ENCODE peak calls at places on chromosomes 12 and 14, in ten cellular contexts. L, O, M, T, K, Z, U, B, P and C are unnamed samples.

GRCh38 chr12:110661337-110661972 is 27.5 kb downstream of the HVCN1 start:
- DNase-seq in L (no peak), O (no peak), M (no peak), T (no peak), K (no peak), Z (peak; percentile 33), U (no peak), B (no peak), P (no peak), C (no peak)

GRCh38 chr12:109734219-109735000 is 20.8 kb downstream of the FAM222A start:
- DNase-seq in L (peak; percentile 61), O (no peak), M (no peak), T (peak; percentile 19), K (peak; percentile 69), Z (no peak), U (no peak), B (peak; percentile 37), P (peak; percentile 84), C (peak; percentile 26)

GRCh38 chr12:108318472-108319275 is 20.4 kb downstream of the CMKLR1 start:
- DNase-seq in L (no peak), O (no peak), M (no peak), T (no peak), K (no peak), Z (no peak), U (no peak), B (no peak), P (no peak), C (no peak)

GRCh38 chr12:131280426-131280825 is 326.7 kb downstream of the ADGRD1 start:
- DNase-seq in L (peak; percentile 39), O (no peak), M (no peak), T (no peak), K (no peak), Z (no peak), U (no peak), B (peak; percentile 6), P (no peak), C (no peak)

GRCh38 chr14:64698899-64699298 is 5.3 kb upstream of the PLEKHG3 start:
- DNase-seq in L (no peak), O (no peak), M (no peak), T (no peak), K (no peak), Z (no peak), U (no peak), B (no peak), P (no peak), C (no peak)

GRCh38 chr12:60935981-60936761 is 1324.0 kb upstream of the USP15 start:
- DNase-seq in L (no peak), O (no peak), M (no peak), T (peak; percentile 19), K (no peak), Z (no peak), U (no peak), B (no peak), P (peak; percentile 48), C (no peak)

GRCh38 chr14:29616922-29617321 is 310.7 kb downstream of the PRKD1 start:
- DNase-seq in L (no peak), O (no peak), M (no peak), T (no peak), K (no peak), Z (no peak), U (no peak), B (no peak), P (no peak), C (no peak)

GRCh38 chr12:97984951-97985350 is 522.3 kb downstream of the RMST start:
- DNase-seq in L (no peak), O (no peak), M (no peak), T (no peak), K (no peak), Z (no peak), U (no peak), B (no peak), P (no peak), C (no peak)

GRCh38 chr14:103568952-103569351 is 6.2 kb downstream of the COA8 start:
- DNase-seq in L (no peak), O (no peak), M (no peak), T (no peak), K (no peak), Z (no peak), U (no peak), B (no peak), P (no peak), C (no peak)

GRCh38 chr12:57522887-57523705 is 472 bp downstream of the MBD6 start:
- DNase-seq in L (peak; percentile 86), O (peak; percentile 70), M (no peak), T (peak; percentile 88), K (peak; percentile 50), Z (peak; percentile 76), U (peak; percentile 56), B (peak; percentile 73), P (peak; percentile 82), C (no peak)

GRCh38 chr12:123929869-123930583 is 42.6 kb downstream of the CCDC92 start:
- DNase-seq in L (peak; percentile 33), O (no peak), M (no peak), T (no peak), K (no peak), Z (no peak), U (no peak), B (no peak), P (no peak), C (no peak)

GRCh38 chr12:113196996-113197395 is 11.5 kb downstream of the RITA1 start:
- DNase-seq in L (peak; percentile 75), O (peak; percentile 89), M (no peak), T (peak; percentile 82), K (peak; percentile 71), Z (peak; percentile 68), U (peak; percentile 76), B (peak; percentile 84), P (peak; percentile 86), C (peak; percentile 90)

DNA sequence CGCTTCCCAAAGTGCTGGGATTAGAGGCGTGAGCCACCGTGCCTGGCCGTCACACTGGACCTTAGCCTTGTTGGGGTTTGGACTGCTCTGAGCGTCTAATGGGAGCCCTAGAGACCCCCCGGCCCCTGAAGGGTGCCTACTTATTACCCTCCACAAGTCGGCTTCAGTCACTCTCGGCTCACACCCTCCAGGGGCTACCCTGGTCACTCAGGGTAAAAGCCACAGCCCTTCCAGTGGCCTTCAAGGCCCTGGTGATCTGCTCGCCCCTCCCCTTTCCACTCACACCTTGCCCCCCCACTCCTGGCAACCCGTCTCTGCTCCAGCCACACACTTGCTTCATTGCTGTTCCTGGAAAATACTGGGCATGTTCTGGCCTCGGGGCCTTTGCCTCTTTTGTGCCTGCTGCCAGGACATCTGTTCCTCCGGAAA is 3.6 kb upstream of the MORN3 start:
- DNase-seq in L (no peak), O (peak; percentile 34), M (no peak), T (no peak), K (peak; percentile 64), Z (peak; percentile 33), U (no peak), B (peak; percentile 54), P (peak; percentile 24), C (peak; percentile 51)
- H3K4me3 ChIP-seq in L (no peak overlapping the region), O (peak overlapping the region; percentile 75), M (peak overlapping the region; percentile 46), T (no peak overlapping the region), K (peak overlapping the region; percentile 63), Z (no peak overlapping the region), U (no peak overlapping the region), B (peak overlapping the region; percentile 47), P (peak overlapping the region; percentile 53), C (peak overlapping the region; percentile 65)

GRCh38 chr14:23183479-23183878 is at the start of gene SLC7A8:
- DNase-seq in L (peak; percentile 84), O (peak; percentile 48), M (no peak), T (peak; percentile 76), K (no peak), Z (peak; percentile 44), U (peak; percentile 10), B (peak; percentile 93), P (peak; percentile 78), C (peak; percentile 54)

GRCh38 chr14:23182372-23183014 is 967 bp downstream of the SLC7A8 start:
- DNase-seq in L (peak; percentile 80), O (peak; percentile 53), M (no peak), T (peak; percentile 66), K (no peak), Z (peak; percentile 62), U (no peak), B (peak; percentile 77), P (peak; percentile 94), C (no peak)

GRCh38 chr14:23183076-23183475 is 384 bp downstream of the SLC7A8 start:
- DNase-seq in L (no peak), O (peak; percentile 55), M (no peak), T (no peak), K (no peak), Z (no peak), U (peak; percentile 14), B (no peak), P (peak; percentile 27), C (peak; percentile 37)

GRCh38 chr14:23181946-23182345 is 1.5 kb downstream of the SLC7A8 start:
- DNase-seq in L (no peak), O (no peak), M (no peak), T (no peak), K (no peak), Z (no peak), U (no peak), B (no peak), P (peak; percentile 36), C (no peak)

DNA sequence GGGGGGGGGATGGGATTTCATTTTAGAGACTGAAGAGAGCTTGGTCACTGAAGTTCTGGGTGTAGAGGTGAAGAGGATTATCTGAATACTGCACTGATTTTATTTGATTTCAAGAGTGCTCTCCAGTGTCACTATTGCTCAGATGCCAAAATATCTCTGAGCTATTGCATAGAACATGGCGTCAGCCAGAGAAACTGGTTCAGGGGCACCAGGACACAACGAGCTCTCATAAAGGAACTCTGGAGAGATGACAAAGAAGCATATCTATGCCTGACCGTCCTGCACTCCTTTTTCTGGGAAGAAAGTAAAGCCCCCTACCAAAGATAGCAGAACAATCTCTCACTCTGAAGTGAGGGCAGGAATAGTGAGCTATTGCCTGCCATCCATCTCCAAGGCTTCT is 2.0 kb downstream of the SLC7A8 start:
- DNase-seq in L (no peak), O (peak; percentile 22), M (no peak), T (no peak), K (no peak), Z (no peak), U (no peak), B (no peak), P (no peak), C (no peak)
- H3K4me3 ChIP-seq in L (no peak overlapping the region), O (peak overlapping the region; percentile 79), M (no peak overlapping the region), T (peak overlapping the region; percentile 52), K (no peak overlapping the region), Z (no peak overlapping the region), U (no peak overlapping the region), B (peak overlapping the region; percentile 67), P (peak overlapping the region; percentile 68), C (peak overlapping the region; percentile 75)

GRCh38 chr14:50229646-50230045 is 1.7 kb downstream of the SOS2 start:
- DNase-seq in L (no peak), O (no peak), M (no peak), T (no peak), K (no peak), Z (no peak), U (no peak), B (no peak), P (no peak), C (no peak)
- H3K4me3 ChIP-seq in L (peak overlapping the region; percentile 41), O (peak overlapping the region; percentile 91), M (peak overlapping the region; percentile 81), T (peak overlapping the region; percentile 91), K (peak overlapping the region; percentile 96), Z (no peak overlapping the region), U (peak overlapping the region; percentile 85), B (peak overlapping the region; percentile 89), P (peak overlapping the region; percentile 79), C (peak overlapping the region; percentile 89)

GRCh38 chr14:95603415-95603814 is 68.6 kb downstream of the GLRX5 start:
- DNase-seq in L (no peak), O (no peak), M (no peak), T (no peak), K (no peak), Z (no peak), U (no peak), B (no peak), P (no peak), C (no peak)

GRCh38 chr14:95601650-95602049 is 66.8 kb downstream of the GLRX5 start:
- DNase-seq in L (no peak), O (no peak), M (no peak), T (no peak), K (no peak), Z (no peak), U (no peak), B (no peak), P (no peak), C (no peak)

GRCh38 chr14:95597784-95598204 is 62.9 kb downstream of the GLRX5 start:
- DNase-seq in L (no peak), O (peak; percentile 65), M (peak; percentile 1), T (no peak), K (peak; percentile 79), Z (no peak), U (no peak), B (no peak), P (peak; percentile 70), C (peak; percentile 78)
- H3K4me3 ChIP-seq in L (no peak overlapping the region), O (peak overlapping the region; percentile 40), M (no peak overlapping the region), T (no peak overlapping the region), K (peak overlapping the region; percentile 46), Z (no peak overlapping the region), U (no peak overlapping the region), B (no peak overlapping the region), P (peak overlapping the region; percentile 49), C (no peak overlapping the region)